ENCODE peak calls at places on chromosomes 6 and 20, in five cellular contexts. N, D, F, B and R are unnamed samples.

GRCh38 chr6:12570461-12571030 is 146.0 kb upstream of the PHACTR1 start:
- DNase-seq in B (no peak), F (no peak), D (no peak), N (no peak), R (peak; percentile 89)

GRCh38 chr6:107305391-107305790 is 154.0 kb downstream of the PDSS2 start:
- DNase-seq in B (no peak), D (no peak), N (no peak), F (no peak), R (no peak)

GRCh38 chr6:24321538-24322162 is 36.2 kb downstream of the DCDC2 start:
- DNase-seq in N (no peak), F (no peak), D (no peak), B (no peak), R (no peak)

GRCh38 chr20:58117944-58118343 is 110.5 kb downstream of the ANKRD60 start:
- DNase-seq in D (no peak), B (no peak), N (no peak), F (no peak), R (no peak)

GRCh38 chr6:44234101-44235090 is 11.0 kb downstream of the SLC29A1 start:
- DNase-seq in D (no peak), N (peak; percentile 78), F (peak; percentile 94), B (no peak), R (peak; percentile 72)

GRCh38 chr6:491233-491632 is 99.7 kb downstream of the IRF4 start:
- DNase-seq in N (no peak), D (no peak), F (no peak), B (no peak), R (no peak)

GRCh38 chr6:105319331-105319730 is 83.6 kb downstream of the PREP start:
- DNase-seq in F (no peak), B (no peak), N (no peak), D (no peak), R (no peak)

GRCh38 chr6:169950558-169950957 is 199.1 kb downstream of the ERMARD start:
- DNase-seq in F (no peak), D (no peak), N (no peak), B (no peak), R (peak; percentile 74)

GRCh38 chr20:36061754-36062153 is 92.8 kb upstream of the EPB41L1 start:
- DNase-seq in D (no peak), N (no peak), F (no peak), B (no peak), R (no peak)

GRCh38 chr6:131655951-131656350 is 18.8 kb downstream of the ENPP3 start:
- DNase-seq in N (no peak), D (no peak), B (no peak), F (no peak), R (no peak)

GRCh38 chr6:36962874-36963273 is 8.3 kb downstream of the PI16 start:
- DNase-seq in F (no peak), D (peak; percentile 66), N (no peak), B (no peak), R (no peak)

DNA sequence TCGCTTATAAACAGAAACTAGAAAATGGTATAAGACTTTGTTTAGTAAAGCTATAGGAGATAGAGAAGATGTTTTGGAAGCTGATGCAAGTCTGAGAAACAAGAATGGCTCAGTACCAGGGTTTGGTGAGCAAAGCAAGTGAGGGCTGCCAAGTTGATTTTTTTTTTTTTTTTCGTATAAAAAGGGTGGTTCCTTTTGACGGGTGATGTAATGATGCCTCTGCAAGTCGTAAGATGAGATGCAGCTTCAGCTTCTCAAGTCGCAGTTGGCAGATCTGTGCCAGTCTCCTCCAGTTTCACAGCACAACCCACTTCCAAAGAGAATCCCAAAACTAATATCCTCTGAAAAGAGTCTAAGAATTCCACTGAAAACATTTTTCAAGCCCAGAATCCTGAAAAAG is 252.8 kb upstream of the CDH4 start:
- DNase-seq in D (no peak), B (no peak), F (no peak), N (no peak), R (no peak)
- TF ChIP-seq JUND in D (no peak), B (no peak), F (no peak), N (no peak), R (no peak)

GRCh38 chr20:9015984-9016324 is 52.9 kb upstream of the PLCB4 start:
- DNase-seq in B (no peak), N (no peak), D (no peak), F (no peak), R (no peak)
- TF ChIP-seq JUND in B (no peak), N (no peak), D (no peak), F (no peak), R (no peak)

DNA sequence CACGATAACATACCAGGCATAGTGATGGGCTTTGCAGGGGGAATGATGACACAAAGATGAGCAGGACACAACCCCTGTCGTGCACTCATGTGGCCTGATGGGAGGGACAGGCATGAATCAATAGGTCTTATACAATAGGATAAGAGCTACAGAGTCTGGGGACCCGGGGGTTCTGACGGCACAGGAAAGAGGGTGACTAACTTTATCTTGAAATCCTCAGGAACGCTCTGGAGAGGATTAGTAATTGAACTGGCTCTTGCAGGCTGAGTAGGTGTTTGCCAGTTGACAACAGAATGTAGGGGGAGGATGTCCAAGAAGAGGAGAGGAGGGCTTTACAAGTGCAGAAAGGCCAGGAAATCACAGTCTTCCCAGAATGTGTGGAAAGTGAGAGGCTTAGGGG is 219.9 kb upstream of the ECI2 start:
- DNase-seq in N (no peak), F (no peak), D (no peak), B (no peak), R (no peak)
- TF ChIP-seq JUND in N (no peak), F (peak; percentile 18), D (no peak), B (no peak), R (no peak)

DNA sequence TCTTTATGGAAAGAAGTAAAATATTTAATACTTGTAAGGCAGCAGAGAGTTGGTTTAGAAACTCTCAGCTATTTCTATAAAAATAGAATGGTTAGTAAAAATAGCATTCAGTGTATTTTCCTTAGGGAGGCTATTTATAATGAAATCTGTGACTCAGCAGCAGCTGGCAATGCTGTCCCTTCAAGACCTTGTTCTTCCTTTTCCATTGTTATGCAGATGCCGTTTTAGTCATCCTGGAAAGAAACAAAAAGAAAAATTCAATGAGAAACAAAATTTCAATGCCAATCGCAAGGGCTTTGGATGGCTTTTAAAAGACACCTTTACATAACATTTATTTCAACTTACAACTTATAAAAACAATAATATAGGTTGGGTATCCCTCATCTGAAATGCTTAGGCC is 17.5 kb downstream of the MPC1 start:
- DNase-seq in F (no peak), N (no peak), B (no peak), D (no peak), R (no peak)
- TF ChIP-seq JUND in F (peak; percentile 15), N (no peak), B (no peak), D (peak; percentile 91), R (no peak)